ENCODE peak calls at places on chromosomes 3 and 15, in six cellular contexts. J is tibial nerve; W is neuronal stem cell; P is CD8-positive, alpha-beta memory T cell; X is HAP-1; Q is fibroblast of lung. H is an unnamed sample.

GRCh38 chr3:146493761-146494160 is 24.4 kb upstream of the PLSCR2 start:
- DNase-seq in J (no peak), W (no peak), P (no peak), X (no peak), Q (no peak), H (no peak)

GRCh38 chr15:38603271-38603670 is 38.7 kb upstream of the RASGRP1 start:
- DNase-seq in J (no peak), W (no peak), P (no peak), X (no peak), Q (no peak), H (peak; percentile 5)

GRCh38 chr3:137738710-137739109 is 25.4 kb upstream of the SOX14 start:
- DNase-seq in J (no peak), W (no peak), P (no peak), X (no peak), Q (no peak), H (no peak)

GRCh38 chr15:73799466-73799865 is 46.3 kb upstream of the INSYN1 start:
- DNase-seq in J (no peak), W (no peak), P (no peak), X (no peak), Q (peak; percentile 69), H (no peak)

GRCh38 chr3:114333180-114333922 is 39.5 kb downstream of the TIGIT start:
- DNase-seq in J (no peak), W (no peak), P (no peak), X (peak; percentile 77), Q (no peak), H (no peak)

GRCh38 chr3:9020396-9020795 is 57.1 kb upstream of the RAD18 start:
- DNase-seq in J (no peak), W (no peak), P (no peak), X (no peak), Q (peak; percentile 54), H (no peak)

GRCh38 chr3:186915808-186916796 is 14.2 kb upstream of the ST6GAL1 start:
- DNase-seq in J (no peak), W (no peak), P (no peak), X (no peak), Q (no peak), H (no peak)

GRCh38 chr15:38002883-38003477 is 68.5 kb downstream of the TMCO5A start:
- DNase-seq in J (peak; percentile 57), W (peak; percentile 26), P (no peak), X (peak; percentile 18), Q (peak; percentile 74), H (peak; percentile 29)

GRCh38 chr3:50652709-50653108 is 22.0 kb upstream of the DOCK3 start:
- DNase-seq in J (no peak), W (no peak), P (peak; percentile 71), X (no peak), Q (no peak), H (peak; percentile 47)

GRCh38 chr3:120039642-120040610 is 54.3 kb downstream of the GSK3B start:
- DNase-seq in J (no peak), W (no peak), P (no peak), X (no peak), Q (no peak), H (peak; percentile 13)
- H3K9me3 ChIP-seq in J (peaks cover 36% of the 10 kb centered on the region), W (peaks cover 66% of the 10 kb centered on the region), P (peaks cover 23% of the 10 kb centered on the region), X (peaks cover 4% of the 10 kb centered on the region), Q (no peaks in the 10 kb centered on the region), H (peaks cover 5% of the 10 kb centered on the region)

DNA sequence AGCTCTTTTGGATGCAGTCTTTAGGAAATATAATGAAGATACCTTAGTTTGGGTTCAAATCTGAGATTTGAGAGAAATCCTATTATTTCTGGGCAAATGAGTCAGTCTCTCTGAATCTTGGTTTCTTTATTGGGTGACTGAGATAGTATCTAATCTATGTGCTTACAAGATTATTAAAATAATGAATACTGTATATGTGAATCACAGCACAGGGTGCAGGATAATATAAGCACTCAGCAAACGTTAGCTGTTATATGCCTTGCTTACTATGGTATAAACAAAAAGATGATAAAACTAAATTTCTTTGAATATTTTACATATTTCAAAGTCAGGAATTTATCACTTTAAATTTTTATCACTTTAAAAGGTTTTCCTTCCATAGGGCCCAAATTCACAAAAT is 29.6 kb downstream of the FGF7 start:
- DNase-seq in J (no peak), W (no peak), P (no peak), X (no peak), Q (no peak), H (no peak)
- H3K4me3 ChIP-seq in J (no peak overlapping the region), W (no peak overlapping the region), P (no peak overlapping the region), X (no peak overlapping the region), Q (no peak overlapping the region), H (no peak overlapping the region)

DNA sequence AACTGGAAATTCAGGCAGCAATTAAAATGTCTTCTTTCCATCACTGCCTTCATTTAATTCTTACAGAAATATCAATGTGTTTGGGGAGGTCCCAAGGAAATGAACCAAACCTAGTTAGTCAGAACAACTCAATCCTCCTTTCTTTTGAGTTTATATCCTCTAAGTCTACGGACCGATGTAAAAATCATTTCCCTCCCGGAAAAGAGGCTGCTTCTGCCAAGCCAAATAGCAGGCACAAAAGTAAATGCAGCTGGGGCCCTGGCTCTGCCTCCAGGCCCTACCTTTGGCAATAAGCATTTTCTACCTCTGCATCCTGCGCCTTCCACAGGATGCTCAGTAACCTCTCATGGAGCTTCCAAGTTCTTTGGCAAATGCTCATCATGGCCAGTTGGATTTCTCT is 122.5 kb upstream of the COL8A1 start:
- DNase-seq in J (no peak), W (no peak), P (no peak), X (no peak), Q (no peak), H (no peak)
- H3K27me3 ChIP-seq in J (no peaks in the 10 kb centered on the region), W (no peaks in the 10 kb centered on the region), P (no peaks in the 10 kb centered on the region), X (peaks cover 3% of the 10 kb centered on the region), Q (no peaks in the 10 kb centered on the region), H (no peaks in the 10 kb centered on the region)

GRCh38 chr15:27669641-27670040 is 429.5 kb downstream of the OCA2 start:
- DNase-seq in J (no peak), W (no peak), P (no peak), X (no peak), Q (no peak), H (no peak)

GRCh38 chr15:27672537-27672936 is 426.6 kb downstream of the OCA2 start:
- DNase-seq in J (no peak), W (no peak), P (no peak), X (no peak), Q (no peak), H (no peak)

GRCh38 chr15:27670481-27670880 is 428.6 kb downstream of the OCA2 start:
- DNase-seq in J (no peak), W (no peak), P (no peak), X (no peak), Q (no peak), H (no peak)

GRCh38 chr15:27673766-27674445 is 425.2 kb downstream of the OCA2 start:
- DNase-seq in J (no peak), W (no peak), P (no peak), X (no peak), Q (no peak), H (no peak)

DNA sequence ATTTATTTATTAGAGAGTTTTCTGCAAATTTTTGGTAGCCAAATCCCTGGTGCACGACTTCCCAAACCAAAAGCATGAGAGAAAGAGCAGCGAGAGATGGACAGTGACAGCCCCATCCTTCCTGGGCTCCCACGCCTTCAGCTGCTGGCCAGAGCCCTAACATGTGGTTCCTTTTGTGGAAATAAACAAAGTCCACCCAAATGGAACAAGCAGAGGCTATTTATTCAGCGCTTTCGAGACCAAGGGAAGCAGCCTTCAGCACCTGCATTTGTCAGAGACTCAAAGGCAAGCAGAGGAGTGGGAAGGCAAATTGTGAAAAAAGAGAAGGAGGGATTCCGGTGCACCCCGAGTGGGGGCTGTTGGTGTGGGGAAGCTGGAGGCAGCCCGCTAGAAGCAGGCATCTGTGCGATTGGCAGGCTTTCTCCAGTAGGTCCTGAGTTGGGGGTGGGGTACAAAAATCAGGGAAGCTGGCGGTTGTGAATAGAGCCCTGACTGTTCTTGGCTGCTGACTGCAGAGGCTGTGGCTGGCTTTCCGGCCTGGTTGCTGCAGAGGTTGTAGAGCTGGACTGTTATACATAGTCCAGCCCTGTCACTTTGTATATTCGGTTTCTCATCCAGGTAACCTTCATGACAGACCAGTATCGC is 427.2 kb downstream of the OCA2 start:
- DNase-seq in J (no peak), W (no peak), P (no peak), X (no peak), Q (no peak), H (no peak)
- H3K9me3 ChIP-seq in J (no peaks in the 10 kb centered on the region), W (no peaks in the 10 kb centered on the region), P (no peaks in the 10 kb centered on the region), X (no peaks in the 10 kb centered on the region), Q (no peaks in the 10 kb centered on the region), H (peaks cover 1% of the 10 kb centered on the region)

DNA sequence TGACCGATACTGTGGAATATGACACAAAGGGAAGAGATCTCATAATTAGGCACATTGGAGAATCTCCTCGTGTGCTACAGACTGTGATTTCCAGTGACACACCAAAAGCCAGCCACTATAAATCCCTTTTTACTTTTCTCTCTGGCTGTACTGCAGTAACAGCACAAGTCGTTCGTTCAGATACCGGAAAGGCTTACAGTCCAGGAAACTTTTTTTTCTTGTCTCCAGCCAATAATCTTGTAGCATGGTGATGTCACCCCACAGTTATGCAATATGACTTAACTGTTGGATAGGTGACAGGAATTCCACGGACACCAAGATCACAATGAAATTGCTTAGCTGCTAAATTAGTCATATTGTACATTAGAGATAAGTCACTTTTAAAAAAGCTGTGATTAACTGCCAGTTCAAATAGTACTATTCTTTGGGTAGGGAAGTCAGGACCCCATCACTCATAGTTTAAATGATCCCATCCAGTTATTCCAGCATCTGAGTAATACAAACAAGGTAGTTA is 36.3 kb upstream of the TSC22D2 start:
- DNase-seq in J (peak; percentile 84), W (peak; percentile 12), P (no peak), X (peak; percentile 84), Q (peak; percentile 100), H (no peak)
- H3K4me3 ChIP-seq in J (peak overlapping the region; percentile 22), W (no peak overlapping the region), P (no peak overlapping the region), X (peak overlapping the region; percentile 17), Q (peak overlapping the region; percentile 72), H (no peak overlapping the region)

GRCh38 chr15:59437777-59438574 is at the start of gene FAM81A:
- DNase-seq in J (peak; percentile 45), W (peak; percentile 71), P (peak; percentile 54), X (peak; percentile 73), Q (peak; percentile 72), H (no peak)

GRCh38 chr15:59438891-59439290 is 905 bp downstream of the FAM81A start:
- DNase-seq in J (no peak), W (no peak), P (no peak), X (no peak), Q (no peak), H (no peak)

GRCh38 chr15:59437473-59437776 is 561 bp upstream of the FAM81A start:
- DNase-seq in J (no peak), W (no peak), P (no peak), X (no peak), Q (no peak), H (no peak)

GRCh38 chr15:59434481-59434880 is 3.5 kb upstream of the FAM81A start:
- DNase-seq in J (no peak), W (no peak), P (no peak), X (no peak), Q (peak; percentile 9), H (no peak)

DNA sequence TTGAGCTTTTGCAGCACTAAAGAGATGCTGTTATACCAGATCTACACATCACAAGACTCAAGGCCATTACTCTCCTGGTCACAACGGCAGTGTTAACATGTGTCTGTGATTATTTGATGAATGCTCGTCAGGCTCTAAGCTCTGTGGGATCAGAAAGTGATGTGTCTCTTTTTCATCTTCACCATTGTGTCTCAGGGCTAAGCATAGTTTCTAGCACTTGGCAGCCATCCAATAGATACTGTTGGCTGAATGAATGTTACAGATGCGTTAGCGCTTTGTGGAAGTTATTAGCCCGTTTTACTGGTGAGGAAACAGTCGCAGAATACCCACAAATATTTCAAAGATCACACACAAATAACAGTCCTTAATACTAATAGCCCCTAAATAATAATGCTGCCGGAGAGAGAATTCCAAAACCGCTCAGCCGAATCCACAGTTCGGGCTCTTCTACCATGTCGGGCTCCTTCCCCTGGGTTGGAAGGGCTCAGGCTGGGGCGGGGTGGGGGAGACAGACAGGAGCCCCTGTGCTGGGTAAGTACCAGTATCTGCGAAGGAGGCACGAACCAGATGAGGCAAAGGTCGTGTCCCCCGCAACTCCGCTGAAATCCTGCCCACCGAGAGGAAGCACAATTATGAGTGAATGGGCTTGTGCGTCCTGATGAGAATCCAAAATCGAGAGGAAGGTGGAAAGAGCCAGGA is 1.1 kb upstream of the FAM81A start:
- DNase-seq in J (no peak), W (no peak), P (no peak), X (no peak), Q (no peak), H (no peak)
- H3K27me3 ChIP-seq in J (no peaks in the 10 kb centered on the region), W (peaks cover 41% of the 10 kb centered on the region), P (peaks cover 16% of the 10 kb centered on the region), X (peaks cover 15% of the 10 kb centered on the region), Q (peaks cover 17% of the 10 kb centered on the region), H (peaks cover 24% of the 10 kb centered on the region)

H was measured in iPS DF 6.9.